ENCODE peak calls at places on chromosomes 12 and 14, in eight cellular contexts. G is spleen, W is pancreas, P is uterus, E is trophoblast cell, J is psoas muscle, R is thoracic aorta, C is NT2/D1. K is an unnamed sample. For H3K27me3 and H3K36me3, the result is how much of the 10 kb centered on the place peaks cover.

GRCh38 chr14:56189306-56189705 is 71.1 kb downstream of the PELI2 start:
- DNase-seq in G (no peak), W (peak), P (peak), E (peak), J (no peak), R (no peak), C (no peak), K (no peak)

GRCh38 chr14:74251546-74252030 is 12.3 kb downstream of the VSX2 start:
- DNase-seq in G (peak), W (peak), P (peak), E (peak), J (peak), R (peak), C (peak), K (peak)

GRCh38 chr14:65096323-65097089 is 5.8 kb downstream of the MAX start:
- DNase-seq in G (no peak), W (no peak), P (no peak), E (no peak), J (no peak), R (no peak), C (no peak), K (no peak)

GRCh38 chr14:26596722-26597030 is 1.2 kb downstream of the NOVA1 start:
- DNase-seq in G (no peak), W (no peak), P (peak), E (no peak), J (no peak), R (no peak), C (no peak), K (peak)

GRCh38 chr14:89408907-89409675 is 7.9 kb downstream of the FOXN3 start:
- DNase-seq in G (no peak), W (no peak), P (no peak), E (peak), J (no peak), R (no peak), C (no peak), K (no peak)

GRCh38 chr12:14618990-14619389 is 51.3 kb upstream of the PLBD1 start:
- DNase-seq in G (no peak), W (no peak), P (no peak), E (peak), J (no peak), R (no peak), C (peak), K (no peak)

GRCh38 chr12:54882074-54882473 is 27.8 kb downstream of the MUCL1 start:
- DNase-seq in G (no peak), W (no peak), P (no peak), E (no peak), J (no peak), R (no peak), C (no peak), K (no peak)

GRCh38 chr12:130768120-130768519 is 52.0 kb upstream of the RIMBP2 start:
- DNase-seq in G (no peak), W (no peak), P (no peak), E (peak), J (no peak), R (no peak), C (no peak), K (no peak)

GRCh38 chr14:75280831-75281690 is 2.4 kb downstream of the FOS start:
- DNase-seq in G (peak), W (peak), P (no peak), E (peak), J (no peak), R (no peak), C (no peak), K (no peak)

GRCh38 chr14:60095781-60096450 is 4.2 kb downstream of the PCNX4 start:
- DNase-seq in G (no peak), W (no peak), P (no peak), E (no peak), J (no peak), R (no peak), C (no peak), K (no peak)

GRCh38 chr12:6047249-6048227 is 76.9 kb downstream of the VWF start:
- DNase-seq in G (peak), W (no peak), P (no peak), E (peak), J (no peak), R (no peak), C (no peak), K (no peak)

GRCh38 chr14:93067088-93067487 is 48.6 kb downstream of the ITPK1 start:
- DNase-seq in G (no peak), W (no peak), P (no peak), E (no peak), J (no peak), R (no peak), C (no peak), K (no peak)

GRCh38 chr14:93072659-93073365 is 42.9 kb downstream of the ITPK1 start:
- DNase-seq in G (no peak), W (no peak), P (no peak), E (peak), J (no peak), R (no peak), C (no peak), K (no peak)

GRCh38 chr14:93064411-93065271 is 51.1 kb downstream of the ITPK1 start:
- DNase-seq in G (no peak), W (no peak), P (peak), E (no peak), J (no peak), R (no peak), C (no peak), K (no peak)

GRCh38 chr14:93065272-93065730 is 50.4 kb downstream of the ITPK1 start:
- DNase-seq in G (no peak), W (no peak), P (no peak), E (peak), J (no peak), R (no peak), C (no peak), K (no peak)

DNA sequence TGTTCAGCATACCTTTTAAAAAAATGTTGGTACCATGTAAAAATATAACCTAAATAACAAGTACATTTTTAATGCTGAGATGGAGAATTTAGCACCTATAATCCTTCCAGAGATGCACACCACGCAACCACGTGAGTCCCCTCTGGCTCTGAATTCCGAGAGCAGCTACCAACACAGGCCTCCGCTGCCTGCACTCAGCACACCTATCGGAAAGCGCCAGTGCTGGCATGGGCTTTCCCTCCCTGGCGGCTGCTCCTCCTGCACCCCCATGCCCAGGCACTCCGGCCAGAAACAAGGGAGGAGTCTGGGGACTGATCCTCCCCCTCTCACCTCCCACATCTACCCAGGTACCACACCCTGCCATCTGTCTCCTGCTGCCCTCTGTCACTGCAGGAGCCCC is 47.0 kb downstream of the ITPK1 start:
- DNase-seq in G (no peak), W (no peak), P (no peak), E (no peak), J (no peak), R (no peak), C (no peak), K (no peak)
- H3K4me3 ChIP-seq in G (no peak), W (no peak), P (no peak), E (no peak), J (no peak), R (no peak), C (no peak), K (no peak)

GRCh38 chr14:92325835-92326234 is 2.9 kb downstream of the SLC24A4 start:
- DNase-seq in G (no peak), W (no peak), P (no peak), E (no peak), J (no peak), R (no peak), C (no peak), K (no peak)
- H3K27me3 ChIP-seq in G (under half), W (under half), P (under half), E (under half), J (under half), R (under half), C (half or more), K (under half)

GRCh38 chr12:57815177-57816000 is 3.1 kb downstream of the AVIL start:
- DNase-seq in G (peak), W (no peak), P (no peak), E (peak), J (no peak), R (no peak), C (no peak), K (no peak)

GRCh38 chr12:57816001-57816854 is 2.3 kb downstream of the AVIL start:
- DNase-seq in G (peak), W (no peak), P (no peak), E (no peak), J (no peak), R (no peak), C (no peak), K (no peak)

GRCh38 chr12:57813971-57814771 is 4.4 kb downstream of the AVIL start:
- DNase-seq in G (peak), W (no peak), P (peak), E (no peak), J (peak), R (no peak), C (no peak), K (no peak)

GRCh38 chr12:57817261-57817989 is 1.1 kb downstream of the AVIL start:
- DNase-seq in G (peak), W (no peak), P (no peak), E (no peak), J (no peak), R (no peak), C (no peak), K (no peak)

GRCh38 chr12:57816855-57817151 is 1.7 kb downstream of the AVIL start:
- DNase-seq in G (peak), W (no peak), P (peak), E (no peak), J (peak), R (no peak), C (no peak), K (no peak)
- H3K36me3 ChIP-seq in G (under half), W (under half), P (under half), E (under half), J (half or more), R (under half), C (under half), K (under half)

GRCh38 chr12:17588968-17589367 is 501.0 kb downstream of the RERGL start:
- DNase-seq in G (no peak), W (no peak), P (no peak), E (peak), J (no peak), R (no peak), C (peak), K (no peak)
- H3K4me3 ChIP-seq in G (no peak), W (no peak), P (no peak), E (no peak), J (no peak), R (no peak), C (no peak), K (no peak)

GRCh38 chr14:103205541-103205906 is 82.3 kb downstream of the TNFAIP2 start:
- DNase-seq in G (no peak), W (no peak), P (peak), E (no peak), J (no peak), R (no peak), C (no peak), K (no peak)
- H3K27me3 ChIP-seq in G (under half), W (under half), P (under half), E (under half), J (under half), R (under half), C (under half), K (under half)

DNA sequence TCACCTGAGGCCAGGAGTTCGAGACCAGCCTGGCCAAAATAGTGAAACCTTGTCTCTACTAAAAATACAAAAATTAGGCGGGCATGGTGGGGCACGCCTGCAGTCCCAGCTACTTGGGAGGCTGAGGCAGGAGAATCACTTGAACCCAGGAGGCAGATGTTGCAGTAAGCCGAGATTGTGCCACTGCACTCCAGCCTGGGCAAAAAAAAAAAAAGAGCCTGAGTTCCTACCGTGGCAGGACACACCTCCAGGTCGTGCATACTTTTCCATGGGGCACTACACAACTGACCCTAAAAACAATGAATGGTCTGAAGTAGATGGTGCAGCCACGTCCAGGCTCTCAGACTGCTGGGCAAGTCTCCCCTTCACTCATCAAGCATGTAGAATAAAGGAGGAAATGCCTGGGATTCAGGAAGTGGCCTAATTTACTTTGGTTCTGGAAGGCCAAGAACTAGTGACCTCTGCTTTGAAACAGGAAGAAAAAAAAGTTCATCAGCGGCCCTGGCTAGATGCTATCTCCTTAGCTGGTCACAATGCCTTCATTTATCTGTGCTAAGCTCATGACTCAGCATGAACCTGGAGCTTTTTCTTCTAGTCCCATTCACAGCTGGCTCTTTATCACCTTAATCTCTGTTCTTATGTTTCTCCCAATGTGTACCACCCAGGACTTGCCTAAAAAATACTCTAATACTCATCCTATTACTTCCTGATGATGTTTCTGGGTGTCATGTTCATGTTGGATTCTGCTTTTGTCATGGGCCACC is 55.8 kb upstream of the OR6J1 start:
- DNase-seq in G (no peak), W (no peak), P (no peak), E (peak), J (no peak), R (no peak), C (no peak), K (no peak)
- H3K36me3 ChIP-seq in G (under half), W (under half), P (under half), E (under half), J (under half), R (under half), C (under half), K (under half)

GRCh38 chr12:49295087-49296001 is at the start of gene PRPH:
- DNase-seq in G (peak), W (no peak), P (no peak), E (no peak), J (no peak), R (no peak), C (no peak), K (no peak)

GRCh38 chr12:49294804-49295086 is 202 bp upstream of the PRPH start:
- DNase-seq in G (no peak), W (no peak), P (no peak), E (no peak), J (no peak), R (no peak), C (no peak), K (peak)

GRCh38 chr12:49297695-49298060 is 2.7 kb downstream of the PRPH start:
- DNase-seq in G (peak), W (no peak), P (no peak), E (no peak), J (no peak), R (no peak), C (no peak), K (no peak)

GRCh38 chr12:49296836-49297694 is 2.1 kb downstream of the PRPH start:
- DNase-seq in G (peak), W (peak), P (no peak), E (peak), J (no peak), R (no peak), C (peak), K (no peak)

DNA sequence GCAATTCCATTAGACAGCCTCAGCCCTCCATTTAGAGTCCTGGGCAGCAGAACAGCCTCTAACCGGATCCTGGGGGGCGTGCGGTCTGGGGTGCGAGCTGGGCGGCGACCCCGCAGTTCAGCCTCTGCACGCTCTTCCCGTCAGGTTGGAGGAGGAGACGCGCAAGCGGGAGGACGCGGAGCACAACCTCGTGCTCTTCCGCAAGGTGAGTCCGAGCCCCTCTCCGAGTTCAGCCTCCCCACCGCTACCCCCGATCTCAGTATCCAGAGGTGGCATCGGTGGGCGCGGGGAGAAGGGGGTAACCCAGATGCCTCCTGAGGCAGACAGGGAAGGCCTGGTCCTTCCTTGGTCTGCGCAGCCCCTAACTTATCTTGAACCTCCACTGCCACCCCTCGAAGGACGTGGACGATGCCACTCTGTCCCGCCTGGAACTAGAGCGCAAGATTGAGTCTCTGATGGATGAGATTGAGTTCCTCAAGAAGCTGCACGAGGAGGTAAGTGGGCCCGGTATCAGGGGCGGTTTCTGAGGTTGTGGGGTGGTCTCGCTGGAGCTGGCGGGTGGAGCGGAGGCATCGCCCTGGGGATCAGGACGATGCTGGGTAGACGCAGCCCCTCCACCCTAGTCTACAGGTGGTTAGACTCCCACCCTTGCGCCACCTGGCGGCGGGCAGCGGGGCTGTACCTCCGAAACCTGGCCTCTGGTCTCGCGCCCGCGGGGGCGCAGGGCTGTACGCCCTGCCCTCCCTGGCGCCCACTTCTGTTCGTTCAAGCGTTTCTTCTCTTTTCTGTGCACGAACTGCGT is 1.3 kb downstream of the PRPH start:
- DNase-seq in G (peak), W (no peak), P (no peak), E (peak), J (peak), R (no peak), C (no peak), K (peak)
- H3K4me3 ChIP-seq in G (peak), W (no peak), P (no peak), E (no peak), J (no peak), R (peak), C (peak), K (peak)

K was measured in Peyer's patch.